ENCODE peak calls at places on chromosomes 6 and 20, in six cellular contexts. W, B, U, H, S and Z are unnamed samples.

GRCh38 chr20:44186201-44186600 is 787 bp downstream of the JPH2 start:
- DNase-seq in W (no peak), B (no peak), U (no peak), H (no peak), S (no peak), Z (no peak)

GRCh38 chr6:170022291-170022722 is 268.6 kb downstream of the DLL1 start:
- DNase-seq in W (peak), B (no peak), U (no peak), H (no peak), S (no peak), Z (no peak)

GRCh38 chr6:131946992-131947955 is 3.9 kb downstream of the CCN2 start:
- DNase-seq in W (no peak), B (peak), U (peak), H (no peak), S (no peak), Z (no peak)

GRCh38 chr6:37635319-37635718 is 62.4 kb downstream of the MDGA1 start:
- DNase-seq in W (no peak), B (no peak), U (no peak), H (no peak), S (no peak), Z (no peak)

GRCh38 chr20:16147221-16147620 is 426.0 kb downstream of the KIF16B start:
- DNase-seq in W (no peak), B (no peak), U (no peak), H (no peak), S (no peak), Z (no peak)

GRCh38 chr6:109891924-109892323 is 86.2 kb upstream of the GPR6 start:
- DNase-seq in W (no peak), B (no peak), U (no peak), H (no peak), S (no peak), Z (no peak)

GRCh38 chr20:2538931-2539330 is 2.6 kb downstream of the TMC2 start:
- DNase-seq in W (no peak), B (no peak), U (no peak), H (no peak), S (no peak), Z (no peak)

GRCh38 chr20:9515761-9516657 is 1.6 kb downstream of the LAMP5 start:
- DNase-seq in W (no peak), B (peak), U (no peak), H (peak), S (no peak), Z (no peak)

GRCh38 chr20:57682184-57683038 is 27.4 kb downstream of the PMEPA1 start:
- DNase-seq in W (no peak), B (no peak), U (no peak), H (no peak), S (no peak), Z (no peak)

GRCh38 chr6:36197739-36198221 is 1.2 kb downstream of the BRPF3 start:
- DNase-seq in W (peak), B (no peak), U (no peak), H (no peak), S (no peak), Z (no peak)

GRCh38 chr6:169899481-169900145 is 148.2 kb downstream of the ERMARD start:
- DNase-seq in W (peak), B (no peak), U (no peak), H (no peak), S (no peak), Z (no peak)

GRCh38 chr6:85498596-85499258 is 48.8 kb downstream of the NT5E start:
- DNase-seq in W (no peak), B (peak), U (no peak), H (no peak), S (peak), Z (peak)

GRCh38 chr20:48064929-48065328 is 279.6 kb upstream of the SULF2 start:
- DNase-seq in W (no peak), B (peak), U (no peak), H (no peak), S (no peak), Z (no peak)

GRCh38 chr6:46476301-46476700 is 14.9 kb downstream of the RCAN2 start:
- DNase-seq in W (no peak), B (no peak), U (no peak), H (no peak), S (no peak), Z (no peak)

GRCh38 chr20:3449319-3449718 is 21.5 kb upstream of the ATRN start:
- DNase-seq in W (no peak), B (no peak), U (no peak), H (no peak), S (no peak), Z (no peak)